ENCODE peak calls at places on chromosomes 1 and 21, in five cellular contexts. One of them, this sample, is unnamed.

GRCh38 chr21:42527127-42527488 is 13.5 kb downstream of the SLC37A1 start:
- DNase-seq in GM13976: no peak
- DNase-seq in NB4: no peak
- DNase-seq in fibroblast of mammary gland: no peak
- DNase-seq in upper lobe of left lung: no peak
- DNase-seq in this sample: no peak

GRCh38 chr1:43241352-43241953 is 28.3 kb upstream of the TMEM125 start:
- DNase-seq in fibroblast of mammary gland: peak; percentile 27
- DNase-seq in upper lobe of left lung: peak; percentile 47
- DNase-seq in NB4: no peak
- DNase-seq in GM13976: no peak
- DNase-seq in this sample: no peak

GRCh38 chr1:147892731-147893214 is 9.8 kb upstream of the GJA8 start:
- DNase-seq in GM13976: peak; percentile 58
- DNase-seq in fibroblast of mammary gland: peak; percentile 63
- DNase-seq in NB4: peak; percentile 47
- DNase-seq in upper lobe of left lung: no peak
- DNase-seq in this sample: peak; percentile 61

GRCh38 chr1:186330758-186331157 is 44.3 kb downstream of the TPR start:
- DNase-seq in upper lobe of left lung: no peak
- DNase-seq in GM13976: no peak
- DNase-seq in fibroblast of mammary gland: peak; percentile 3
- DNase-seq in NB4: peak; percentile 5
- DNase-seq in this sample: no peak

GRCh38 chr21:42666918-42667317 is 13.5 kb downstream of the PDE9A start:
- DNase-seq in fibroblast of mammary gland: no peak
- DNase-seq in GM13976: no peak
- DNase-seq in NB4: no peak
- DNase-seq in upper lobe of left lung: no peak
- DNase-seq in this sample: no peak

GRCh38 chr21:29184047-29184446 is 53.6 kb downstream of the MAP3K7CL start:
- DNase-seq in upper lobe of left lung: peak; percentile 40
- DNase-seq in fibroblast of mammary gland: no peak
- DNase-seq in GM13976: no peak
- DNase-seq in NB4: peak; percentile 60
- DNase-seq in this sample: no peak

GRCh38 chr1:110172001-110172400 is 21.7 kb downstream of the SLC6A17 start:
- DNase-seq in upper lobe of left lung: no peak
- DNase-seq in NB4: no peak
- DNase-seq in fibroblast of mammary gland: no peak
- DNase-seq in GM13976: no peak
- DNase-seq in this sample: no peak

GRCh38 chr1:180094705-180095280 is 59.9 kb upstream of the QSOX1 start:
- DNase-seq in NB4: no peak
- DNase-seq in fibroblast of mammary gland: no peak
- DNase-seq in GM13976: no peak
- DNase-seq in upper lobe of left lung: no peak
- DNase-seq in this sample: no peak

GRCh38 chr21:35111531-35111930 is 62.4 kb upstream of the RUNX1 start:
- DNase-seq in NB4: no peak
- DNase-seq in fibroblast of mammary gland: no peak
- DNase-seq in GM13976: no peak
- DNase-seq in upper lobe of left lung: no peak
- DNase-seq in this sample: no peak

GRCh38 chr1:53639251-53639721 is 99.7 kb downstream of the GLIS1 start:
- DNase-seq in NB4: no peak
- DNase-seq in GM13976: no peak
- DNase-seq in fibroblast of mammary gland: peak; percentile 61
- DNase-seq in upper lobe of left lung: peak; percentile 9
- DNase-seq in this sample: no peak

GRCh38 chr21:35696644-35697043 is 363.7 kb downstream of the SETD4 start:
- DNase-seq in fibroblast of mammary gland: no peak
- DNase-seq in NB4: no peak
- DNase-seq in upper lobe of left lung: no peak
- DNase-seq in GM13976: no peak
- DNase-seq in this sample: no peak

GRCh38 chr21:33011462-33011861 is 14.3 kb upstream of the OLIG2 start:
- DNase-seq in GM13976: no peak
- DNase-seq in fibroblast of mammary gland: peak; percentile 95
- DNase-seq in upper lobe of left lung: peak; percentile 71
- DNase-seq in NB4: no peak
- DNase-seq in this sample: no peak

DNA sequence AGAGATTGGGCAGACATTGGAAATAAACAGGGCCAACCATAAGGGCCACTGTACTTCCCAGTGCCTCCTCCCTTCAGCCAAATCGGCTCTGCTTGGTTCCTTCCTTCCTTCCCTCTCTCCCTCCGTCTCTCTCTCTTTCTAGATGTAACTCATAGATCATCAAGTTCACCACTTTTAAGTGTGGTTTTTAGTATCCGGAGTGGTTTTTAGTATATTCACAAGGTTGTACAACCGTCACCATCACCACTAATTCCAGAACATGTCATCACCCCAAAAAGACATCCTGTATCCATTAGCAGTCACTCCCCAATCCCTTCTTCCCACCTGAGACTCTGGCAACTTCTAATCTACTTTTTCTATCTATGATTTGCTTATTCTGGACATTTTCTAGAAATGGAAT is 51.0 kb downstream of the MYSM1 start:
- DNase-seq in upper lobe of left lung: no peak
- DNase-seq in fibroblast of mammary gland: no peak
- DNase-seq in GM13976: no peak
- DNase-seq in NB4: no peak
- DNase-seq in this sample: no peak
- TF ChIP-seq CTCF in upper lobe of left lung: no peak
- TF ChIP-seq CTCF in fibroblast of mammary gland: no peak
- TF ChIP-seq CTCF in GM13976: no peak
- TF ChIP-seq CTCF in NB4: no peak
- TF ChIP-seq CTCF in this sample: no peak

DNA sequence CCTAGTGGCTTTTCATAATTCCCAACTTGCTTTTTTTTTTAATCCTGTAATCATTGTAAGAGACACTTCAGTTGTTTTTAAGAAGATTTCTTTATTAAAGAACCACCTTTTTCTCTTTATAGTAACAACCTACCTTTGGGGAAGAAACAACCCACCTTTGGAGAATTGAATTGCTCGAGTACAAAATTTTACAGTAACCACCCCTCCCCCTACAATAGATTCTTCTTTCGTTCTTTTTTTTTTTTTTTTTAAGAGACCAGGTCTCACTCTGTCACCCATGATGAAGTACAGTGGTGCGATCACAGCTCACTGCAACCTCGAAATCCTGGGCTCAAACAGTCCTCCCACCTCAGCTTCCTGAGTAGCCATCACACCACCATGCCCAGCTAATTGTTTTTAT is 2.1 kb upstream of the LRRC40 start:
- DNase-seq in fibroblast of mammary gland: no peak
- DNase-seq in GM13976: no peak
- DNase-seq in upper lobe of left lung: no peak
- DNase-seq in NB4: no peak
- DNase-seq in this sample: no peak
- TF ChIP-seq CTCF in fibroblast of mammary gland: no peak
- TF ChIP-seq CTCF in GM13976: no peak
- TF ChIP-seq CTCF in upper lobe of left lung: no peak
- TF ChIP-seq CTCF in NB4: no peak
- TF ChIP-seq CTCF in this sample: no peak

DNA sequence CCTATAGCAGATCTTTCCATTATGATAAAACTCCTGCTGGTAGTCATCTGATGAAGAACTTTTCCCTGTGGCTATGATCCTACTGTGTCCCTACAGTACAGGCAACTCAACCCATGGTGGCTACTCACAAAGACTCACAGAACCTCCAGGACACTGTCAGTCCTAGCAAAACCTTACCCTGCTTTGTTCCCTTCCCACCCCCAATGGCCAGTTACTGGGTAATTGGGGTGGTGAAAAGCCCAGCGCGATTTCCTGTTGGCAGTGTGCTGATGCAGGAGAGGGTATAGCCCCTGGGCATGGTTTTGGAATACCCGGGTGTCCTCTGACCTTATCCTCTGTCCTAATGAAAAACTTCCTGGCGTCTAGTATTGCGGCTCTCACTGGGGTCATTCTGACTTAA is 538 bp upstream of the RGL1 start:
- DNase-seq in NB4: no peak
- DNase-seq in upper lobe of left lung: no peak
- DNase-seq in GM13976: no peak
- DNase-seq in fibroblast of mammary gland: no peak
- DNase-seq in this sample: no peak
- TF ChIP-seq CTCF in NB4: no peak
- TF ChIP-seq CTCF in upper lobe of left lung: no peak
- TF ChIP-seq CTCF in GM13976: no peak
- TF ChIP-seq CTCF in fibroblast of mammary gland: no peak
- TF ChIP-seq CTCF in this sample: no peak

GRCh38 chr1:93678491-93678890 is 3.1 kb downstream of the BCAR3 start:
- DNase-seq in NB4: no peak
- DNase-seq in fibroblast of mammary gland: no peak
- DNase-seq in GM13976: no peak
- DNase-seq in upper lobe of left lung: no peak
- DNase-seq in this sample: no peak

GRCh38 chr1:93679546-93679945 is 2.1 kb downstream of the BCAR3 start:
- DNase-seq in fibroblast of mammary gland: no peak
- DNase-seq in GM13976: no peak
- DNase-seq in NB4: no peak
- DNase-seq in upper lobe of left lung: no peak
- DNase-seq in this sample: no peak

GRCh38 chr1:93680121-93681094 is 1.2 kb downstream of the BCAR3 start:
- DNase-seq in NB4: no peak
- DNase-seq in upper lobe of left lung: peak; percentile 89
- DNase-seq in fibroblast of mammary gland: peak; percentile 89
- DNase-seq in GM13976: peak; percentile 86
- DNase-seq in this sample: peak; percentile 86

GRCh38 chr1:93677729-93678128 is 3.9 kb downstream of the BCAR3 start:
- DNase-seq in NB4: no peak
- DNase-seq in GM13976: no peak
- DNase-seq in fibroblast of mammary gland: no peak
- DNase-seq in upper lobe of left lung: no peak
- DNase-seq in this sample: no peak

DNA sequence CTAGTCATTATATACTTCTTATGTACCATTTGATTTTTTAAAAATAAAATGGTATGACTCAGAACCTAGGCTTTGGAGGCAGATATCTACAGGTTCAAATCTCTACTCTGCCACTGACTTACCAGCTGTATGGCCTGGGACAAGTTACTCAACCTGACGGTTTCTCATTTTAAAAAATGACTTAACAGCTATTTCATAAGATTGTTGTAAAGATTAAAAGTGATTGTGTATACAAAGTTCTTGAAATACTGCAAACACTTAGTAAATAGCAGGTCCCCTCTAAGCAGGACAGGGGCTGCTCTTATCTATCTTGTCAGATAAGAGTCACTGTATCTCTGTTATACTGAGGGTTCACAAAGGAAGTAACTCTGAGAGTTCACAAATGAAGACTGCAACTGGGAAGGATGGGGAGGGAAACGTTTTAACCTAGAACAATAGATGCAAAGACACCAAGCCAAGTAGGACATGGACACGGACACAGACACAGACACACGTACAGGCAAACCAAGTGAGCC is 2.6 kb downstream of the BCAR3 start:
- DNase-seq in GM13976: no peak
- DNase-seq in NB4: no peak
- DNase-seq in upper lobe of left lung: no peak
- DNase-seq in fibroblast of mammary gland: no peak
- DNase-seq in this sample: no peak
- TF ChIP-seq CTCF in GM13976: no peak
- TF ChIP-seq CTCF in NB4: no peak
- TF ChIP-seq CTCF in upper lobe of left lung: no peak
- TF ChIP-seq CTCF in fibroblast of mammary gland: no peak
- TF ChIP-seq CTCF in this sample: no peak

GRCh38 chr1:157119448-157119847 is 18.7 kb downstream of the ETV3 start:
- DNase-seq in GM13976: no peak
- DNase-seq in upper lobe of left lung: no peak
- DNase-seq in fibroblast of mammary gland: no peak
- DNase-seq in NB4: no peak
- DNase-seq in this sample: no peak

GRCh38 chr1:157119008-157119407 is 19.2 kb downstream of the ETV3 start:
- DNase-seq in GM13976: no peak
- DNase-seq in NB4: no peak
- DNase-seq in upper lobe of left lung: no peak
- DNase-seq in fibroblast of mammary gland: no peak
- DNase-seq in this sample: no peak

DNA sequence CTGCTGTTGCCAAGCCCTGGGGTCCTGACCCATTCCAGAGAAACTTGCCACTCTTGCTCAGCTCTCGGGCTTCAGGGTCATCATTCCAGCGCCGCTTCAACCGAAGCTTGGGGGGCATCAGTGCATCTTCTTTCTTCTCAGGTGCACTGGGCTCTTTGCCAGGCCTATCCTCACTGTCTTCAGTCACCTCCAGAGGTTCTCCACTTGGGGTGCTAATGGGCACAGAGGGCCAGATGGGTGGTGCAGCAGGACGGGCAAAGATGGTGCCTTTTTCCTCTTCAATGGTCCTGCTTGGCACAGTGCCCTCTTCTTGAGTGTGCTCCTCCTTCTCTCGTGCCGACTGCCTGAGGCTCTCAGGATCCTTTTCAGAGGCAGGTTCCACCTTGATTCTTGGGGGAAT is 13.3 kb downstream of the ETV3 start:
- DNase-seq in upper lobe of left lung: no peak
- DNase-seq in GM13976: no peak
- DNase-seq in fibroblast of mammary gland: no peak
- DNase-seq in NB4: no peak
- DNase-seq in this sample: no peak
- TF ChIP-seq CTCF in upper lobe of left lung: no peak
- TF ChIP-seq CTCF in GM13976: no peak
- TF ChIP-seq CTCF in fibroblast of mammary gland: no peak
- TF ChIP-seq CTCF in NB4: no peak
- TF ChIP-seq CTCF in this sample: no peak

GRCh38 chr1:160780398-160780755 is 15.6 kb upstream of the LY9 start:
- DNase-seq in fibroblast of mammary gland: no peak
- DNase-seq in NB4: no peak
- DNase-seq in upper lobe of left lung: no peak
- DNase-seq in GM13976: no peak
- DNase-seq in this sample: no peak
- TF ChIP-seq CTCF in fibroblast of mammary gland: no peak
- TF ChIP-seq CTCF in NB4: no peak
- TF ChIP-seq CTCF in upper lobe of left lung: no peak
- TF ChIP-seq CTCF in GM13976: no peak
- TF ChIP-seq CTCF in this sample: no peak

GRCh38 chr1:90723561-90724108 is 6.5 kb upstream of the BARHL2 start:
- DNase-seq in GM13976: peak; percentile 43
- DNase-seq in NB4: peak; percentile 8
- DNase-seq in upper lobe of left lung: no peak
- DNase-seq in fibroblast of mammary gland: no peak
- DNase-seq in this sample: peak; percentile 42
- TF ChIP-seq CTCF in GM13976: no peak
- TF ChIP-seq CTCF in NB4: no peak
- TF ChIP-seq CTCF in upper lobe of left lung: no peak
- TF ChIP-seq CTCF in fibroblast of mammary gland: no peak
- TF ChIP-seq CTCF in this sample: no peak

DNA sequence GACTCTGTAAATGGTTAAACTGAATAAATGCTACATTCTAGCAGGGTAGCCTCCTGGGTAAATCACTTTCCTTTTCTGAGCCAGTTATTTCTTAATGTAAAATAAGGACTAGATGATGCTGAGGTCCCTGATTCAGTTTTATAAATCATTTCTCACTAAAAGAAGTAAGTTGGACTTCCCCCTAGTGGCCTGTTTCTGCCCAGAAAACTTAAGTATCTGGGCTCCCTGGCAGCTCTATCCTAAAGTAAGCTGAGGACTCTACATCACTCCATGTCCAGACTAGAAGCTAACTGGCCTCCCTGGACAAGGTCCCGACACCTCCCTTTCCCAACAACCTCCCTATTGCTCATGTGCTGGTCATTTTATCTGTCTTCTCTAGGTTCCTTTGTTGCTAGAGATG is 3.0 kb downstream of the GPN2 start:
- DNase-seq in fibroblast of mammary gland: peak; percentile 65
- DNase-seq in NB4: peak; percentile 50
- DNase-seq in upper lobe of left lung: no peak
- DNase-seq in GM13976: no peak
- DNase-seq in this sample: no peak
- TF ChIP-seq CTCF in fibroblast of mammary gland: peak; percentile 58
- TF ChIP-seq CTCF in NB4: peak; percentile 18
- TF ChIP-seq CTCF in upper lobe of left lung: no peak
- TF ChIP-seq CTCF in GM13976: peak; percentile 24
- TF ChIP-seq CTCF in this sample: peak; percentile 2

GRCh38 chr1:114335273-114335672 is 175.7 kb downstream of the TRIM33 start:
- DNase-seq in fibroblast of mammary gland: no peak
- DNase-seq in NB4: no peak
- DNase-seq in upper lobe of left lung: no peak
- DNase-seq in GM13976: no peak
- DNase-seq in this sample: no peak
- TF ChIP-seq CTCF in fibroblast of mammary gland: no peak
- TF ChIP-seq CTCF in NB4: no peak
- TF ChIP-seq CTCF in upper lobe of left lung: no peak
- TF ChIP-seq CTCF in GM13976: no peak
- TF ChIP-seq CTCF in this sample: no peak